ENCODE peak calls at places on chromosome 3, in six cellular contexts. K is NCI-H1092, J is DMS 273 treated with DMSO at 0.1 percent for 48 hours, O is B cell, H is IMR-90, M is thyroid gland. V is an unnamed sample.

GRCh38 chr3:129756871-129757270 is 136.6 kb downstream of the TMCC1 start:
- DNase-seq in K (no peak), J (no peak), O (no peak), H (peak; percentile 66), M (no peak), V (no peak)

GRCh38 chr3:123406598-123406997 is 42.3 kb downstream of the ADCY5 start:
- DNase-seq in K (no peak), J (no peak), O (no peak), H (no peak), M (peak; percentile 77), V (no peak)

GRCh38 chr3:23129817-23130216 is 73.3 kb upstream of the UBE2E2 start:
- DNase-seq in K (no peak), J (no peak), O (no peak), H (no peak), M (no peak), V (peak; percentile 25)

GRCh38 chr3:129654126-129654525 is 47.6 kb upstream of the PLXND1 start:
- DNase-seq in K (no peak), J (no peak), O (no peak), H (peak; percentile 68), M (no peak), V (no peak)

GRCh38 chr3:139430467-139430866 is 41.0 kb upstream of the COPB2 start:
- DNase-seq in K (peak; percentile 12), J (no peak), O (no peak), H (no peak), M (no peak), V (no peak)

GRCh38 chr3:42709621-42710020 is 7.0 kb upstream of the HHATL start:
- DNase-seq in K (no peak), J (no peak), O (no peak), H (no peak), M (no peak), V (no peak)

GRCh38 chr3:64244011-64244942 is 19.0 kb upstream of the PRICKLE2 start:
- DNase-seq in K (no peak), J (peak; percentile 46), O (no peak), H (no peak), M (no peak), V (no peak)

GRCh38 chr3:133138017-133138416 is 99.8 kb downstream of the TMEM108 start:
- DNase-seq in K (no peak), J (no peak), O (no peak), H (no peak), M (no peak), V (no peak)

GRCh38 chr3:143331336-143331735 is 211.8 kb downstream of the CHST2 start:
- DNase-seq in K (no peak), J (peak; percentile 93), O (no peak), H (no peak), M (no peak), V (no peak)

GRCh38 chr3:108099679-108100428 is 9.0 kb upstream of the CD47 start:
- DNase-seq in K (no peak), J (no peak), O (peak; percentile 39), H (peak; percentile 6), M (peak; percentile 79), V (no peak)

GRCh38 chr3:98341758-98342157 is 11.9 kb upstream of the OR5K4 start:
- DNase-seq in K (no peak), J (no peak), O (no peak), H (no peak), M (no peak), V (no peak)

V was measured in NCI-H345.